ENCODE peak calls at places on chromosomes 12 and 14, in four cellular contexts. One of them, this sample, is unnamed.

GRCh38 chr14:22010532-22011242 is 337.1 kb upstream of the OR4E1 start:
- DNase-seq in GM12878: no peak
- DNase-seq in K562: no peak
- DNase-seq in HL-60: no peak
- DNase-seq in this sample: no peak

GRCh38 chr12:32467959-32468863 is 68.9 kb downstream of the FGD4 start:
- DNase-seq in GM12878: no peak
- DNase-seq in K562: no peak
- DNase-seq in HL-60: no peak
- DNase-seq in this sample: no peak

GRCh38 chr12:2960432-2960956 is 1.3 kb downstream of the TEAD4 start:
- DNase-seq in GM12878: no peak
- DNase-seq in K562: peak
- DNase-seq in HL-60: no peak
- DNase-seq in this sample: no peak

GRCh38 chr12:59079029-59079428 is 158.7 kb upstream of the LRIG3 start:
- DNase-seq in GM12878: no peak
- DNase-seq in K562: no peak
- DNase-seq in HL-60: peak
- DNase-seq in this sample: no peak

GRCh38 chr12:26572131-26572530 is 260.9 kb downstream of the ITPR2 start:
- DNase-seq in GM12878: no peak
- DNase-seq in K562: no peak
- DNase-seq in HL-60: no peak
- DNase-seq in this sample: no peak

GRCh38 chr12:26940820-26941219 is 2.5 kb downstream of the FGFR1OP2 start:
- DNase-seq in GM12878: no peak
- DNase-seq in K562: no peak
- DNase-seq in HL-60: no peak
- DNase-seq in this sample: no peak

GRCh38 chr12:6764011-6764828 is 1.9 kb upstream of the PTMS start:
- DNase-seq in GM12878: peak
- DNase-seq in K562: peak
- DNase-seq in HL-60: peak
- DNase-seq in this sample: peak

GRCh38 chr12:20883288-20883687 is 72.8 kb downstream of the SLCO1B3 start:
- DNase-seq in GM12878: no peak
- DNase-seq in K562: no peak
- DNase-seq in HL-60: no peak
- DNase-seq in this sample: no peak

GRCh38 chr12:21971344-21971743 is 30.1 kb upstream of the ABCC9 start:
- DNase-seq in GM12878: no peak
- DNase-seq in K562: no peak
- DNase-seq in HL-60: no peak
- DNase-seq in this sample: no peak

GRCh38 chr12:3230758-3231375 is 153.7 kb downstream of the TSPAN9 start:
- DNase-seq in GM12878: no peak
- DNase-seq in K562: no peak
- DNase-seq in HL-60: no peak
- DNase-seq in this sample: no peak

GRCh38 chr14:54881235-54881760 is 21.3 kb downstream of the GCH1 start:
- DNase-seq in GM12878: peak
- DNase-seq in K562: no peak
- DNase-seq in HL-60: no peak
- DNase-seq in this sample: no peak

GRCh38 chr12:43638786-43639185 is 86.8 kb upstream of the ADAMTS20 start:
- DNase-seq in GM12878: no peak
- DNase-seq in K562: no peak
- DNase-seq in HL-60: no peak
- DNase-seq in this sample: no peak

GRCh38 chr12:13193403-13194100 is 3.0 kb upstream of the EMP1 start:
- DNase-seq in GM12878: no peak
- DNase-seq in K562: no peak
- DNase-seq in HL-60: no peak
- DNase-seq in this sample: no peak

GRCh38 chr12:1463073-1463905 is 131.1 kb downstream of the FBXL14 start:
- DNase-seq in GM12878: no peak
- DNase-seq in K562: peak
- DNase-seq in HL-60: no peak
- DNase-seq in this sample: no peak

GRCh38 chr12:131442337-131442918 is 268.5 kb upstream of the SFSWAP start:
- DNase-seq in GM12878: no peak
- DNase-seq in K562: no peak
- DNase-seq in HL-60: no peak
- DNase-seq in this sample: no peak

GRCh38 chr12:131941987-131942341 is 7.8 kb upstream of the EP400 start:
- DNase-seq in GM12878: no peak
- DNase-seq in K562: no peak
- DNase-seq in HL-60: no peak
- DNase-seq in this sample: no peak

GRCh38 chr12:131494141-131494733 is 216.7 kb upstream of the SFSWAP start:
- DNase-seq in GM12878: no peak
- DNase-seq in K562: no peak
- DNase-seq in HL-60: no peak
- DNase-seq in this sample: no peak

GRCh38 chr14:37145395-37145794 is 27.0 kb downstream of the SLC25A21 start:
- DNase-seq in GM12878: no peak
- DNase-seq in K562: no peak
- DNase-seq in HL-60: no peak
- DNase-seq in this sample: no peak

GRCh38 chr14:54606178-54606577 is 39.2 kb downstream of the SAMD4A start:
- DNase-seq in GM12878: no peak
- DNase-seq in K562: no peak
- DNase-seq in HL-60: no peak
- DNase-seq in this sample: no peak

GRCh38 chr12:69254046-69254445 is 14.7 kb downstream of the CPSF6 start:
- DNase-seq in GM12878: peak
- DNase-seq in K562: peak
- DNase-seq in HL-60: no peak
- DNase-seq in this sample: no peak

GRCh38 chr12:130711751-130712150 is 4.3 kb downstream of the RIMBP2 start:
- DNase-seq in GM12878: no peak
- DNase-seq in K562: no peak
- DNase-seq in HL-60: no peak
- DNase-seq in this sample: no peak

GRCh38 chr14:49972840-49973239 is 80.0 kb downstream of the ARF6 start:
- DNase-seq in GM12878: no peak
- DNase-seq in K562: peak
- DNase-seq in HL-60: no peak
- DNase-seq in this sample: no peak

GRCh38 chr12:51048601-51049369 is 658 bp downstream of the LETMD1 start:
- DNase-seq in GM12878: no peak
- DNase-seq in K562: no peak
- DNase-seq in HL-60: peak
- DNase-seq in this sample: no peak

GRCh38 chr14:103169954-103170353 is 46.7 kb downstream of the TNFAIP2 start:
- DNase-seq in GM12878: no peak
- DNase-seq in K562: no peak
- DNase-seq in HL-60: no peak
- DNase-seq in this sample: no peak

GRCh38 chr14:88563845-88564244 is 1.0 kb downstream of the ZC3H14 start:
- DNase-seq in GM12878: no peak
- DNase-seq in K562: no peak
- DNase-seq in HL-60: no peak
- DNase-seq in this sample: no peak

GRCh38 chr12:130863298-130863697 is 8.6 kb upstream of the RAN start:
- DNase-seq in GM12878: no peak
- DNase-seq in K562: no peak
- DNase-seq in HL-60: no peak
- DNase-seq in this sample: no peak

GRCh38 chr12:114168061-114168460 is 201.9 kb upstream of the RBM19 start:
- DNase-seq in GM12878: no peak
- DNase-seq in K562: no peak
- DNase-seq in HL-60: no peak
- DNase-seq in this sample: no peak

GRCh38 chr12:19665105-19665900 is 226.0 kb downstream of the AEBP2 start:
- DNase-seq in GM12878: no peak
- DNase-seq in K562: no peak
- DNase-seq in HL-60: no peak
- DNase-seq in this sample: no peak

GRCh38 chr12:9674226-9674590 is 4.7 kb downstream of the CLEC2D start:
- DNase-seq in GM12878: no peak
- DNase-seq in K562: no peak
- DNase-seq in HL-60: no peak
- DNase-seq in this sample: no peak

GRCh38 chr12:19039515-19039914 is 90.0 kb upstream of the PLEKHA5 start:
- DNase-seq in GM12878: no peak
- DNase-seq in K562: no peak
- DNase-seq in HL-60: no peak
- DNase-seq in this sample: no peak

GRCh38 chr12:81797100-81797499 is 38.0 kb upstream of the PPFIA2 start:
- DNase-seq in GM12878: no peak
- DNase-seq in K562: no peak
- DNase-seq in HL-60: no peak
- DNase-seq in this sample: no peak

GRCh38 chr14:72921396-72921795 is 4.9 kb upstream of the DCAF4 start:
- DNase-seq in GM12878: no peak
- DNase-seq in K562: no peak
- DNase-seq in HL-60: no peak
- DNase-seq in this sample: no peak

GRCh38 chr12:32444895-32445294 is 45.5 kb downstream of the FGD4 start:
- DNase-seq in GM12878: no peak
- DNase-seq in K562: no peak
- DNase-seq in HL-60: no peak
- DNase-seq in this sample: no peak

GRCh38 chr14:105478624-105479305 is 4.1 kb downstream of the CRIP2 start:
- DNase-seq in GM12878: no peak
- DNase-seq in K562: no peak
- DNase-seq in HL-60: no peak
- DNase-seq in this sample: no peak

DNA sequence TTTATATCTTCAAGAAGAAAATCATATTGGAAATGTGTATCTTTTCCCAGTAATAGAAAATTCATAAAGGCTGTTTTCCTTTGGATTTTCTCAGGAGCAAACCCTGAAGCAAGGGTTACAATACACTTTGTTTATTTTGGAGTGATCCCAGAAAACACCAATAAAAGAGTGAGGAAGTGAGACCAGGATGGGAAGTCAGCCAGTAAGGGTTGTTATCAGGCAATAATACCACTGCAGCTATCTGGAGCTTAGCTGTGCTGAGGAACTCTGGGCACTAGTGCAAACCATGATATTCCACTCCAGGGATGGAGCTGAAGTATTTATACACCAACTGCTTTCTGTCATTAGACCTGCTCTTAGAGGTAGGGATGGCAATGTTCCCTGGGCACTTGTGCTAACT is 1002.3 kb downstream of the FLRT2 start:
- DNase-seq in GM12878: no peak
- DNase-seq in K562: no peak
- DNase-seq in HL-60: no peak
- DNase-seq in this sample: no peak
- TF ChIP-seq SPI1 in GM12878: no peak
- TF ChIP-seq SPI1 in K562: no peak
- TF ChIP-seq SPI1 in HL-60: no peak
- TF ChIP-seq SPI1 in this sample: no peak

GRCh38 chr12:57694459-57695019 is 607 bp downstream of the OS9 start:
- DNase-seq in GM12878: no peak
- DNase-seq in K562: peak
- DNase-seq in HL-60: no peak
- DNase-seq in this sample: no peak
- TF ChIP-seq POLR2AphosphoS5 in GM12878: no peak
- TF ChIP-seq POLR2AphosphoS5 in K562: no peak
- TF ChIP-seq POLR2AphosphoS5 in HL-60: no peak
- TF ChIP-seq POLR2AphosphoS5 in this sample: no peak

GRCh38 chr14:94591871-94592270 is 10.6 kb downstream of the SERPINA5 start:
- DNase-seq in GM12878: no peak
- DNase-seq in K562: no peak
- DNase-seq in HL-60: no peak
- DNase-seq in this sample: no peak
- TF ChIP-seq SPI1 in GM12878: no peak
- TF ChIP-seq SPI1 in K562: no peak
- TF ChIP-seq SPI1 in HL-60: no peak
- TF ChIP-seq SPI1 in this sample: no peak

GRCh38 chr12:120224304-120225199 is 23.6 kb upstream of the RPLP0 start:
- DNase-seq in GM12878: no peak
- DNase-seq in K562: no peak
- DNase-seq in HL-60: peak
- DNase-seq in this sample: peak
- TF ChIP-seq POLR2AphosphoS5 in GM12878: no peak
- TF ChIP-seq POLR2AphosphoS5 in K562: no peak
- TF ChIP-seq POLR2AphosphoS5 in HL-60: no peak
- TF ChIP-seq POLR2AphosphoS5 in this sample: no peak

GRCh38 chr12:123089125-123089524 is 61.8 kb downstream of the PITPNM2 start:
- DNase-seq in GM12878: no peak
- DNase-seq in K562: no peak
- DNase-seq in HL-60: peak
- DNase-seq in this sample: no peak
- TF ChIP-seq SPI1 in GM12878: no peak
- TF ChIP-seq SPI1 in K562: no peak
- TF ChIP-seq SPI1 in HL-60: no peak
- TF ChIP-seq SPI1 in this sample: no peak

GRCh38 chr14:99982449-99983250 is 82.6 kb upstream of the EVL start:
- DNase-seq in GM12878: peak
- DNase-seq in K562: peak
- DNase-seq in HL-60: peak
- DNase-seq in this sample: peak

GRCh38 chr14:99981806-99982205 is 83.4 kb upstream of the EVL start:
- DNase-seq in GM12878: no peak
- DNase-seq in K562: no peak
- DNase-seq in HL-60: no peak
- DNase-seq in this sample: no peak

GRCh38 chr14:99980299-99980698 is 84.9 kb upstream of the EVL start:
- DNase-seq in GM12878: no peak
- DNase-seq in K562: no peak
- DNase-seq in HL-60: no peak
- DNase-seq in this sample: no peak

GRCh38 chr14:99986416-99986815 is 78.8 kb upstream of the EVL start:
- DNase-seq in GM12878: no peak
- DNase-seq in K562: no peak
- DNase-seq in HL-60: no peak
- DNase-seq in this sample: no peak

DNA sequence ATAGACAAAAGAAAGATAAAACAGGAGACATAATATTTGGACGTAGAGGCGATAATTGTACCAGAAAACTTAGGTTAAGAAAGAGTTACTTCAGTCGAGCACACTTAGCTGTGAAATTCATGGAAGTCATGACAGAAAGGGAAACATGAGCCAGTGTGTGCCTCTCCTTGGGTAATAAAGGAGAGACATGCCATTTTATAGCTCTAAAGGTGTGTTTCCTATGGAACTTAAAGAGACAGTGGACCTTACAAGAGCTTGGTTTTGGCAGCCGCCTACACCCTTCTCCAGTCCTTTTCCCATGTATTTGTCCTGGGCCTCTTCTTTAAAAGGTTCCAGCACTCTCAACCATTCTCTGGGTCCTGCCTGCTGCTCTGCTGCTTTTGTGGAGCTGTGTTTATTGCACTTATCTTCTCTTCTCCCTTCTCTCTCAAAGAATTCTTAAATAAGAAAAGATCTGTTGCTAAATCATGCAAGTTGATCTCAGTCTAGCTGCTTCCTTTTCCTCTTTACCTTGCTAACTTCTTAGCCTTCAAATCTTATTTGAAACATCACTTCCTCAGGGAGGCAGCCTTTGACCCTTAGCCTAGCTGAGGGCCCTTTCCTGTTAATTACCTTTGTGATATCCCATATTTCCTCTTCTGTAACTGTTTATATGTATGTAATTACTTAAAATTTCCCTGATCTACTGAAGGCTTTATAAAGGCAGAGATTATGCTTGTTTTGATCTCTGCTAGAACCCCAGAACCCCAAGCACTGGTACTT is 81.8 kb upstream of the EVL start:
- DNase-seq in GM12878: no peak
- DNase-seq in K562: no peak
- DNase-seq in HL-60: no peak
- DNase-seq in this sample: no peak
- TF ChIP-seq POLR2AphosphoS5 in GM12878: no peak
- TF ChIP-seq POLR2AphosphoS5 in K562: no peak
- TF ChIP-seq POLR2AphosphoS5 in HL-60: no peak
- TF ChIP-seq POLR2AphosphoS5 in this sample: no peak

This sample was measured in GM12891.